ENCODE peak calls at places on chromosomes 5 and 9, in six cellular contexts. C is T1000; E is activated T-helper 2 cell treated with anti-CD3 and anti-CD28 coated beads, Interferon-gamma antibody, Interleukin-2, Interleukin-4, amounts not matched to agents 10 μg/mL and 5 μg/mL and 100 μg/mL, durations not matched to agents 14 hours and 24 hours and 36 hours; T is globus pallidus; R is left ventricle myocardium inferior; Z is NCI-H2081. V is an unnamed sample.

GRCh38 chr9:12884736-12885395 is 110.0 kb downstream of the LURAP1L start:
- DNase-seq in C (no peak), E (no peak), T (peak; percentile 47), R (no peak), Z (peak; percentile 39), V (no peak)

GRCh38 chr9:98986866-98987653 is 43.4 kb downstream of the COL15A1 start:
- DNase-seq in C (no peak), E (no peak), T (no peak), R (no peak), Z (no peak), V (no peak)

GRCh38 chr5:25415970-25416369 is 771.2 kb upstream of the CDH10 start:
- DNase-seq in C (no peak), E (no peak), T (no peak), R (no peak), Z (no peak), V (no peak)

GRCh38 chr5:53343187-53343586 is 137.2 kb upstream of the FST start:
- DNase-seq in C (peak; percentile 63), E (no peak), T (no peak), R (no peak), Z (no peak), V (no peak)

GRCh38 chr5:67774153-67774552 is 441.4 kb upstream of the PIK3R1 start:
- DNase-seq in C (no peak), E (no peak), T (peak; percentile 42), R (no peak), Z (no peak), V (no peak)

GRCh38 chr9:17574342-17574741 is 4.5 kb upstream of the SH3GL2 start:
- DNase-seq in C (no peak), E (no peak), T (no peak), R (no peak), Z (no peak), V (no peak)

GRCh38 chr9:3441197-3441816 is 84.5 kb downstream of the RFX3 start:
- DNase-seq in C (no peak), E (peak; percentile 27), T (peak; percentile 46), R (no peak), Z (peak; percentile 70), V (peak; percentile 33)

GRCh38 chr9:33619666-33620404 is 95.8 kb downstream of the ANKRD18B start:
- DNase-seq in C (no peak), E (no peak), T (no peak), R (no peak), Z (peak; percentile 50), V (no peak)

GRCh38 chr9:98931990-98932389 is 11.7 kb upstream of the COL15A1 start:
- DNase-seq in C (no peak), E (no peak), T (no peak), R (no peak), Z (no peak), V (no peak)

GRCh38 chr5:96854067-96854466 is 22.2 kb upstream of the ERAP2 start:
- DNase-seq in C (no peak), E (no peak), T (no peak), R (no peak), Z (no peak), V (no peak)

GRCh38 chr5:172973127-172973916 is 10.2 kb upstream of the ATP6V0E1 start:
- DNase-seq in C (no peak), E (no peak), T (no peak), R (no peak), Z (no peak), V (no peak)

GRCh38 chr5:116696356-116696755 is 121.7 kb upstream of the SEMA6A start:
- DNase-seq in C (no peak), E (no peak), T (no peak), R (no peak), Z (no peak), V (no peak)

GRCh38 chr5:156647034-156647451 is 203.1 kb upstream of the PPP1R2B start:
- DNase-seq in C (no peak), E (no peak), T (no peak), R (no peak), Z (no peak), V (no peak)

GRCh38 chr5:146047396-146047795 is 58.0 kb downstream of the PLAC8L1 start:
- DNase-seq in C (no peak), E (no peak), T (no peak), R (no peak), Z (no peak), V (no peak)

GRCh38 chr9:110543631-110544051 is 35.9 kb downstream of the SVEP1 start:
- DNase-seq in C (no peak), E (no peak), T (peak; percentile 46), R (no peak), Z (no peak), V (no peak)

GRCh38 chr5:168600409-168600808 is 21.2 kb upstream of the PANK3 start:
- DNase-seq in C (no peak), E (no peak), T (no peak), R (no peak), Z (no peak), V (peak; percentile 91)

GRCh38 chr5:179793470-179794139 is at the start of gene LTC4S:
- DNase-seq in C (no peak), E (no peak), T (peak; percentile 67), R (peak; percentile 85), Z (no peak), V (peak; percentile 77)

GRCh38 chr5:88833371-88834107 is 49.4 kb downstream of the MEF2C start:
- DNase-seq in C (no peak), E (no peak), T (no peak), R (peak; percentile 36), Z (peak; percentile 72), V (no peak)

GRCh38 chr9:37369671-37370070 is 52.8 kb upstream of the GRHPR start:
- DNase-seq in C (no peak), E (no peak), T (no peak), R (no peak), Z (no peak), V (no peak)

GRCh38 chr5:177476531-177477233 is 3.2 kb upstream of the DBN1 start:
- DNase-seq in C (no peak), E (no peak), T (no peak), R (no peak), Z (no peak), V (no peak)

GRCh38 chr9:32161720-32162119 is 222.7 kb upstream of the ACO1 start:
- DNase-seq in C (no peak), E (no peak), T (no peak), R (no peak), Z (no peak), V (no peak)

V was measured in right lobe of liver.